ENCODE peak calls at places on chromosomes 7 and 10, in nine cellular contexts. One of them, this sample, is unnamed. For H3K4me1, the result is how much of the 10 kb centered on the place peaks cover.

GRCh38 chr10:95761939-95762492 is 6.1 kb downstream of the ENTPD1 start:
- DNase-seq in OCI-LY7: no peak
- DNase-seq in stomach: no peak
- DNase-seq in sigmoid colon: no peak
- DNase-seq in body of pancreas: no peak
- DNase-seq in neural progenitor cell: no peak
- DNase-seq in CD8-positive, alpha-beta memory T cell: no peak
- DNase-seq in foreskin keratinocyte: no peak
- DNase-seq in left ventricle myocardium inferior: no peak
- DNase-seq in this sample: no peak

GRCh38 chr7:129136887-129137647 is 7.4 kb upstream of the TSPAN33 start:
- DNase-seq in OCI-LY7: peak
- DNase-seq in stomach: no peak
- DNase-seq in sigmoid colon: no peak
- DNase-seq in body of pancreas: no peak
- DNase-seq in neural progenitor cell: no peak
- DNase-seq in CD8-positive, alpha-beta memory T cell: peak
- DNase-seq in foreskin keratinocyte: no peak
- DNase-seq in left ventricle myocardium inferior: no peak
- DNase-seq in this sample: no peak

GRCh38 chr7:139777948-139778841 is at the start of gene HIPK2:
- DNase-seq in OCI-LY7: peak
- DNase-seq in stomach: peak
- DNase-seq in sigmoid colon: peak
- DNase-seq in body of pancreas: peak
- DNase-seq in neural progenitor cell: peak
- DNase-seq in CD8-positive, alpha-beta memory T cell: peak
- DNase-seq in foreskin keratinocyte: no peak
- DNase-seq in left ventricle myocardium inferior: peak
- DNase-seq in this sample: peak

GRCh38 chr10:13331641-13332040 is 16.5 kb downstream of the SEPHS1 start:
- DNase-seq in OCI-LY7: no peak
- DNase-seq in stomach: no peak
- DNase-seq in sigmoid colon: no peak
- DNase-seq in body of pancreas: no peak
- DNase-seq in neural progenitor cell: no peak
- DNase-seq in CD8-positive, alpha-beta memory T cell: no peak
- DNase-seq in foreskin keratinocyte: no peak
- DNase-seq in left ventricle myocardium inferior: no peak
- DNase-seq in this sample: no peak

GRCh38 chr7:137390076-137390475 is 46.5 kb upstream of the PTN start:
- DNase-seq in OCI-LY7: no peak
- DNase-seq in stomach: no peak
- DNase-seq in sigmoid colon: no peak
- DNase-seq in body of pancreas: no peak
- DNase-seq in neural progenitor cell: no peak
- DNase-seq in CD8-positive, alpha-beta memory T cell: no peak
- DNase-seq in foreskin keratinocyte: no peak
- DNase-seq in left ventricle myocardium inferior: no peak
- DNase-seq in this sample: no peak

GRCh38 chr10:70920519-70920918 is 32.2 kb upstream of the PCBD1 start:
- DNase-seq in OCI-LY7: no peak
- DNase-seq in stomach: peak
- DNase-seq in sigmoid colon: no peak
- DNase-seq in body of pancreas: peak
- DNase-seq in neural progenitor cell: no peak
- DNase-seq in CD8-positive, alpha-beta memory T cell: no peak
- DNase-seq in foreskin keratinocyte: no peak
- DNase-seq in left ventricle myocardium inferior: no peak
- DNase-seq in this sample: peak

GRCh38 chr7:28804990-28805389 is 153.1 kb downstream of the TRIL start:
- DNase-seq in OCI-LY7: no peak
- DNase-seq in stomach: no peak
- DNase-seq in sigmoid colon: no peak
- DNase-seq in body of pancreas: no peak
- DNase-seq in neural progenitor cell: no peak
- DNase-seq in CD8-positive, alpha-beta memory T cell: no peak
- DNase-seq in foreskin keratinocyte: no peak
- DNase-seq in left ventricle myocardium inferior: no peak
- DNase-seq in this sample: no peak

GRCh38 chr7:79352323-79352722 is 101.1 kb downstream of the MAGI2 start:
- DNase-seq in OCI-LY7: no peak
- DNase-seq in stomach: no peak
- DNase-seq in sigmoid colon: no peak
- DNase-seq in body of pancreas: no peak
- DNase-seq in neural progenitor cell: no peak
- DNase-seq in CD8-positive, alpha-beta memory T cell: no peak
- DNase-seq in foreskin keratinocyte: no peak
- DNase-seq in left ventricle myocardium inferior: no peak
- DNase-seq in this sample: no peak

GRCh38 chr10:22605168-22605567 is 109.2 kb downstream of the PIP4K2A start:
- DNase-seq in OCI-LY7: peak
- DNase-seq in stomach: no peak
- DNase-seq in sigmoid colon: no peak
- DNase-seq in body of pancreas: no peak
- DNase-seq in neural progenitor cell: peak
- DNase-seq in CD8-positive, alpha-beta memory T cell: no peak
- DNase-seq in foreskin keratinocyte: peak
- DNase-seq in left ventricle myocardium inferior: no peak
- DNase-seq in this sample: no peak

GRCh38 chr10:5666324-5667220 is at the start of gene ASB13:
- DNase-seq in OCI-LY7: peak
- DNase-seq in stomach: peak
- DNase-seq in sigmoid colon: peak
- DNase-seq in body of pancreas: peak
- DNase-seq in neural progenitor cell: peak
- DNase-seq in CD8-positive, alpha-beta memory T cell: peak
- DNase-seq in foreskin keratinocyte: no peak
- DNase-seq in left ventricle myocardium inferior: peak
- DNase-seq in this sample: peak

GRCh38 chr10:99779335-99779734 is 3.1 kb upstream of the ABCC2 start:
- DNase-seq in OCI-LY7: peak
- DNase-seq in stomach: no peak
- DNase-seq in sigmoid colon: no peak
- DNase-seq in body of pancreas: peak
- DNase-seq in neural progenitor cell: no peak
- DNase-seq in CD8-positive, alpha-beta memory T cell: no peak
- DNase-seq in foreskin keratinocyte: peak
- DNase-seq in left ventricle myocardium inferior: no peak
- DNase-seq in this sample: no peak

GRCh38 chr10:115398026-115398425 is 304.9 kb downstream of the ATRNL1 start:
- DNase-seq in OCI-LY7: no peak
- DNase-seq in stomach: no peak
- DNase-seq in sigmoid colon: no peak
- DNase-seq in body of pancreas: no peak
- DNase-seq in neural progenitor cell: no peak
- DNase-seq in CD8-positive, alpha-beta memory T cell: no peak
- DNase-seq in foreskin keratinocyte: no peak
- DNase-seq in left ventricle myocardium inferior: no peak
- DNase-seq in this sample: no peak

GRCh38 chr10:89219512-89220218 is 12.5 kb upstream of the CH25H start:
- DNase-seq in OCI-LY7: no peak
- DNase-seq in stomach: no peak
- DNase-seq in sigmoid colon: no peak
- DNase-seq in body of pancreas: no peak
- DNase-seq in neural progenitor cell: no peak
- DNase-seq in CD8-positive, alpha-beta memory T cell: no peak
- DNase-seq in foreskin keratinocyte: no peak
- DNase-seq in left ventricle myocardium inferior: no peak
- DNase-seq in this sample: no peak

GRCh38 chr10:8245131-8246117 is 190.9 kb downstream of the GATA3 start:
- DNase-seq in OCI-LY7: no peak
- DNase-seq in stomach: no peak
- DNase-seq in sigmoid colon: no peak
- DNase-seq in body of pancreas: no peak
- DNase-seq in neural progenitor cell: no peak
- DNase-seq in CD8-positive, alpha-beta memory T cell: peak
- DNase-seq in foreskin keratinocyte: no peak
- DNase-seq in left ventricle myocardium inferior: no peak
- DNase-seq in this sample: peak

GRCh38 chr7:159075563-159076238 is 69.0 kb downstream of the VIPR2 start:
- DNase-seq in OCI-LY7: no peak
- DNase-seq in stomach: no peak
- DNase-seq in sigmoid colon: peak
- DNase-seq in body of pancreas: no peak
- DNase-seq in neural progenitor cell: no peak
- DNase-seq in CD8-positive, alpha-beta memory T cell: no peak
- DNase-seq in foreskin keratinocyte: no peak
- DNase-seq in left ventricle myocardium inferior: no peak
- DNase-seq in this sample: no peak

GRCh38 chr7:112271162-112271561 is 64.7 kb downstream of the ZNF277 start:
- DNase-seq in OCI-LY7: no peak
- DNase-seq in stomach: no peak
- DNase-seq in sigmoid colon: no peak
- DNase-seq in body of pancreas: no peak
- DNase-seq in neural progenitor cell: no peak
- DNase-seq in CD8-positive, alpha-beta memory T cell: no peak
- DNase-seq in foreskin keratinocyte: no peak
- DNase-seq in left ventricle myocardium inferior: no peak
- DNase-seq in this sample: no peak

GRCh38 chr10:109126016-109126415 is 797.3 kb downstream of the XPNPEP1 start:
- DNase-seq in OCI-LY7: no peak
- DNase-seq in stomach: no peak
- DNase-seq in sigmoid colon: no peak
- DNase-seq in body of pancreas: peak
- DNase-seq in neural progenitor cell: peak
- DNase-seq in CD8-positive, alpha-beta memory T cell: no peak
- DNase-seq in foreskin keratinocyte: no peak
- DNase-seq in left ventricle myocardium inferior: no peak
- DNase-seq in this sample: no peak

GRCh38 chr10:3716093-3716492 is 68.9 kb downstream of the KLF6 start:
- DNase-seq in OCI-LY7: no peak
- DNase-seq in stomach: no peak
- DNase-seq in sigmoid colon: no peak
- DNase-seq in body of pancreas: no peak
- DNase-seq in neural progenitor cell: no peak
- DNase-seq in CD8-positive, alpha-beta memory T cell: no peak
- DNase-seq in foreskin keratinocyte: peak
- DNase-seq in left ventricle myocardium inferior: no peak
- DNase-seq in this sample: no peak

GRCh38 chr10:86673827-86674581 is 5.7 kb downstream of the LDB3 start:
- DNase-seq in OCI-LY7: no peak
- DNase-seq in stomach: no peak
- DNase-seq in sigmoid colon: no peak
- DNase-seq in body of pancreas: no peak
- DNase-seq in neural progenitor cell: peak
- DNase-seq in CD8-positive, alpha-beta memory T cell: no peak
- DNase-seq in foreskin keratinocyte: no peak
- DNase-seq in left ventricle myocardium inferior: no peak
- DNase-seq in this sample: no peak

GRCh38 chr10:20443094-20443493 is 454.0 kb downstream of the NEBL start:
- DNase-seq in OCI-LY7: no peak
- DNase-seq in stomach: no peak
- DNase-seq in sigmoid colon: no peak
- DNase-seq in body of pancreas: no peak
- DNase-seq in neural progenitor cell: no peak
- DNase-seq in CD8-positive, alpha-beta memory T cell: no peak
- DNase-seq in foreskin keratinocyte: no peak
- DNase-seq in left ventricle myocardium inferior: no peak
- DNase-seq in this sample: no peak

GRCh38 chr10:44909910-44910309 is 1.2 kb upstream of the TMEM72 start:
- DNase-seq in OCI-LY7: no peak
- DNase-seq in stomach: no peak
- DNase-seq in sigmoid colon: no peak
- DNase-seq in body of pancreas: no peak
- DNase-seq in neural progenitor cell: no peak
- DNase-seq in CD8-positive, alpha-beta memory T cell: no peak
- DNase-seq in foreskin keratinocyte: no peak
- DNase-seq in left ventricle myocardium inferior: no peak
- DNase-seq in this sample: no peak
- H3K4me1 ChIP-seq in OCI-LY7: under half
- H3K4me1 ChIP-seq in stomach: half or more
- H3K4me1 ChIP-seq in sigmoid colon: under half
- H3K4me1 ChIP-seq in body of pancreas: half or more
- H3K4me1 ChIP-seq in neural progenitor cell: under half
- H3K4me1 ChIP-seq in CD8-positive, alpha-beta memory T cell: under half
- H3K4me1 ChIP-seq in foreskin keratinocyte: under half
- H3K4me1 ChIP-seq in left ventricle myocardium inferior: under half
- H3K4me1 ChIP-seq in this sample: under half

DNA sequence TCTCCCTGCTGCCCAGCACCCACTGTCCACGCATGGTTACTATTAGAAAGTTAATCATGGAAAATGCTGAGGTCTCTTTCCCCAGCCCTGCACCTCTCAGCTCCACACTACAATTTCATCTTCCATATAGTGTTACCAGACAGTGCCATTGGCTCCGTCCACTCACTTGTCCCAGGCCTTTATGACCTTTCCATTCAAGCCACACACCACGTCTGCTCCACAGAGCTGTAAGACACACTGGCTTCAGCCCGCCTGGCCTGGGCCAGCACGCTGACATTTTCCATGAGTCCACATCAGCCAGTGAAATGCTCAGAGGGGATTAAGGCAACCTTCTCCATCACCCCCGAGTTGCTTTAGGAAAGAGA is 118.7 kb downstream of the KCNMA1 start:
- DNase-seq in OCI-LY7: no peak
- DNase-seq in stomach: no peak
- DNase-seq in sigmoid colon: no peak
- DNase-seq in body of pancreas: no peak
- DNase-seq in neural progenitor cell: no peak
- DNase-seq in CD8-positive, alpha-beta memory T cell: no peak
- DNase-seq in foreskin keratinocyte: no peak
- DNase-seq in left ventricle myocardium inferior: no peak
- DNase-seq in this sample: no peak
- H3K4me1 ChIP-seq in OCI-LY7: under half
- H3K4me1 ChIP-seq in stomach: under half
- H3K4me1 ChIP-seq in sigmoid colon: under half
- H3K4me1 ChIP-seq in body of pancreas: under half
- H3K4me1 ChIP-seq in neural progenitor cell: under half
- H3K4me1 ChIP-seq in CD8-positive, alpha-beta memory T cell: under half
- H3K4me1 ChIP-seq in foreskin keratinocyte: under half
- H3K4me1 ChIP-seq in left ventricle myocardium inferior: under half
- H3K4me1 ChIP-seq in this sample: under half

GRCh38 chr7:148521271-148521670 is 69.3 kb upstream of the C7orf33 start:
- DNase-seq in OCI-LY7: no peak
- DNase-seq in stomach: no peak
- DNase-seq in sigmoid colon: no peak
- DNase-seq in body of pancreas: no peak
- DNase-seq in neural progenitor cell: no peak
- DNase-seq in CD8-positive, alpha-beta memory T cell: no peak
- DNase-seq in foreskin keratinocyte: no peak
- DNase-seq in left ventricle myocardium inferior: no peak
- DNase-seq in this sample: no peak
- H3K4me1 ChIP-seq in OCI-LY7: under half
- H3K4me1 ChIP-seq in stomach: under half
- H3K4me1 ChIP-seq in sigmoid colon: under half
- H3K4me1 ChIP-seq in body of pancreas: under half
- H3K4me1 ChIP-seq in neural progenitor cell: under half
- H3K4me1 ChIP-seq in CD8-positive, alpha-beta memory T cell: under half
- H3K4me1 ChIP-seq in foreskin keratinocyte: under half
- H3K4me1 ChIP-seq in left ventricle myocardium inferior: under half
- H3K4me1 ChIP-seq in this sample: under half

DNA sequence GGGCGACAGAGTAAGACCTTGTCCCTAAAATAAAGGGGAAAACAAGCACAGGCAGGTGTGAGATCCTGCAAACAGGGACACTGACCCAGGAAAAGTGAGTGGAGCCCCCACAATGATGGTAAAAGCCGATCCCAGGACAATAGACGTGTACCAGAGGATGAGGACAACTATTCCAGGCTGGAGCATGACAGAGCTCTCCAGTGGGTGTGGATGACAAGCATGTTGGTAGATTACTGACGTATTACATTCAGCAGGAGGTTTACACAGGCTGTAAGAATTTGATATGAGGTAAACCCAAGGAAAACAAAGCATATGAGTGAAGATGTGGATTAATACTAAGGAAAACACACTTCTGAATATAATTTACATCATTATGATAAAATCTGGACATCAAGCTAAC is 27.8 kb upstream of the SMURF1 start:
- DNase-seq in OCI-LY7: no peak
- DNase-seq in stomach: no peak
- DNase-seq in sigmoid colon: no peak
- DNase-seq in body of pancreas: peak
- DNase-seq in neural progenitor cell: no peak
- DNase-seq in CD8-positive, alpha-beta memory T cell: no peak
- DNase-seq in foreskin keratinocyte: no peak
- DNase-seq in left ventricle myocardium inferior: no peak
- DNase-seq in this sample: no peak
- H3K4me1 ChIP-seq in OCI-LY7: under half
- H3K4me1 ChIP-seq in stomach: under half
- H3K4me1 ChIP-seq in sigmoid colon: under half
- H3K4me1 ChIP-seq in body of pancreas: under half
- H3K4me1 ChIP-seq in neural progenitor cell: under half
- H3K4me1 ChIP-seq in CD8-positive, alpha-beta memory T cell: under half
- H3K4me1 ChIP-seq in foreskin keratinocyte: under half
- H3K4me1 ChIP-seq in left ventricle myocardium inferior: under half
- H3K4me1 ChIP-seq in this sample: under half